ENCODE peak calls at places on chromosomes 1 and 21, in nine cellular contexts. V is T-cell; Y is fibroblast of pulmonary artery; P is AG10803; U is CD8-positive, alpha-beta memory T cell; L is cardiac fibroblast; X is NCI-H1417; J is stimulated activated naive B cell treated with anti-CD40 and anti-IgM and Interleukin-4, amounts not matched to agents 10 μg/mL and 1 μg/mL and 100 μg/mL, for 72 hours; K is NCI-H69. N is an unnamed sample.

GRCh38 chr1:52554756-52555155 is 1.9 kb upstream of the TUT4 start:
- DNase-seq in V (no peak), K (peak), U (no peak), J (no peak), P (peak), L (no peak), Y (peak), X (peak), N (no peak)

GRCh38 chr1:119590377-119590776 is 57.7 kb downstream of the ZNF697 start:
- DNase-seq in X (no peak), Y (no peak), K (no peak), J (no peak), L (no peak), V (no peak), P (no peak), U (no peak), N (no peak)

GRCh38 chr1:77970192-77970591 is 8.7 kb downstream of the FUBP1 start:
- DNase-seq in Y (no peak), P (peak), J (no peak), L (no peak), X (no peak), K (no peak), U (no peak), V (no peak), N (no peak)

GRCh38 chr1:85282424-85282823 is 6.0 kb upstream of the BCL10 start:
- DNase-seq in K (peak), V (no peak), Y (no peak), L (no peak), P (no peak), U (no peak), X (no peak), J (no peak), N (no peak)

GRCh38 chr21:46297311-46298082 is 11.4 kb downstream of the YBEY start:
- DNase-seq in K (peak), U (no peak), Y (peak), P (no peak), L (peak), V (no peak), X (no peak), J (no peak), N (no peak)

GRCh38 chr1:45522324-45523104 is 830 bp upstream of the PRDX1 start:
- DNase-seq in U (no peak), X (no peak), L (peak), K (peak), Y (no peak), P (peak), J (no peak), V (no peak), N (no peak)

GRCh38 chr21:37032877-37033471 is 26.5 kb downstream of the RIPPLY3 start:
- DNase-seq in P (peak), J (no peak), K (no peak), Y (peak), V (no peak), X (no peak), U (no peak), L (peak), N (no peak)

GRCh38 chr1:225849905-225850304 is 32.3 kb downstream of the TMEM63A start:
- DNase-seq in L (peak), K (no peak), Y (no peak), J (no peak), P (no peak), V (peak), U (peak), X (no peak), N (no peak)

GRCh38 chr1:244224487-244225430 is 173.7 kb downstream of the ZBTB18 start:
- DNase-seq in V (no peak), P (peak), J (no peak), K (no peak), X (no peak), U (no peak), L (peak), Y (peak), N (no peak)

GRCh38 chr21:26842976-26843911 is 2.0 kb downstream of the ADAMTS1 start:
- DNase-seq in J (no peak), X (no peak), U (no peak), P (peak), Y (peak), L (peak), V (no peak), K (peak), N (peak)

GRCh38 chr1:13661539-13661938 is 38.4 kb upstream of the PRDM2 start:
- DNase-seq in V (no peak), L (peak), K (no peak), Y (peak), X (no peak), U (no peak), J (no peak), P (peak), N (peak)

GRCh38 chr21:32412162-32412997 is at the start of gene EVA1C:
- DNase-seq in V (peak), X (no peak), P (no peak), J (no peak), Y (peak), L (peak), U (peak), K (peak), N (peak)

GRCh38 chr1:151062738-151063371 is 2.7 kb downstream of the MLLT11 start:
- DNase-seq in L (peak), Y (peak), V (no peak), X (no peak), P (peak), J (no peak), K (no peak), U (no peak), N (no peak)

GRCh38 chr1:14017531-14017961 is 317.6 kb downstream of the PRDM2 start:
- DNase-seq in L (no peak), V (no peak), K (peak), U (no peak), X (no peak), P (no peak), J (no peak), Y (no peak), N (no peak)

GRCh38 chr1:28110555-28110954 is 22.1 kb upstream of the EYA3 start:
- DNase-seq in L (no peak), X (no peak), P (no peak), J (no peak), Y (peak), K (no peak), V (no peak), U (no peak), N (no peak)

GRCh38 chr1:63143482-63143881 is 178.9 kb upstream of the FOXD3 start:
- DNase-seq in P (peak), K (no peak), J (no peak), L (no peak), Y (no peak), U (no peak), V (no peak), X (no peak), N (no peak)

GRCh38 chr1:175572932-175573871 is 170.2 kb downstream of the TNR start:
- DNase-seq in X (peak), K (peak), L (peak), J (no peak), Y (no peak), U (no peak), V (no peak), P (no peak), N (no peak)

GRCh38 chr1:35929730-35930592 is 944 bp upstream of the AGO3 start:
- DNase-seq in K (peak), P (peak), L (peak), J (peak), X (peak), Y (peak), V (peak), U (peak), N (no peak)

GRCh38 chr1:115595279-115596079 is 46.3 kb upstream of the VANGL1 start:
- DNase-seq in L (peak), P (peak), J (peak), V (no peak), X (peak), U (peak), K (peak), Y (peak), N (peak)

GRCh38 chr1:53899206-53899628 is 5.2 kb downstream of the DIO1 start:
- DNase-seq in U (no peak), X (no peak), K (peak), Y (peak), P (peak), V (no peak), J (no peak), L (peak), N (no peak)

GRCh38 chr1:70909262-70909817 is 138.3 kb downstream of the PTGER3 start:
- DNase-seq in X (no peak), V (no peak), L (no peak), Y (no peak), P (no peak), K (no peak), J (no peak), U (no peak), N (no peak)

GRCh38 chr1:186494832-186495271 is 33.9 kb upstream of the PDC start:
- DNase-seq in K (no peak), L (no peak), J (no peak), P (no peak), Y (no peak), U (no peak), X (no peak), V (no peak), N (no peak)

GRCh38 chr1:6121651-6122370 is 58.3 kb downstream of the CHD5 start:
- DNase-seq in L (no peak), Y (no peak), J (no peak), U (no peak), X (no peak), V (no peak), P (no peak), K (no peak), N (no peak)

GRCh38 chr1:160171978-160172377 is 18.4 kb upstream of the CASQ1 start:
- DNase-seq in X (no peak), V (no peak), L (no peak), J (no peak), Y (no peak), U (no peak), P (peak), K (no peak), N (no peak)

GRCh38 chr1:224433041-224433670 is 1.4 kb downstream of the WDR26 start:
- DNase-seq in X (no peak), V (no peak), J (no peak), P (peak), U (no peak), Y (peak), L (peak), K (peak), N (no peak)

GRCh38 chr1:19042675-19043578 is 86.5 kb upstream of the IFFO2 start:
- DNase-seq in U (no peak), Y (no peak), L (no peak), V (peak), X (no peak), J (no peak), P (no peak), K (no peak), N (no peak)

GRCh38 chr1:231844986-231845502 is 218.5 kb downstream of the DISC1 start:
- DNase-seq in X (no peak), L (no peak), J (no peak), K (no peak), U (no peak), P (peak), V (no peak), Y (no peak), N (no peak)

GRCh38 chr1:61741682-61742619 is at the start of gene PATJ:
- DNase-seq in U (peak), J (peak), X (peak), Y (peak), V (peak), K (peak), P (peak), L (peak), N (peak)

GRCh38 chr1:19130476-19130875 is 79.6 kb downstream of the UBR4 start:
- DNase-seq in L (no peak), K (no peak), J (no peak), U (no peak), X (no peak), P (no peak), Y (no peak), V (no peak), N (no peak)

GRCh38 chr21:39097335-39097861 is 85.9 kb downstream of the PSMG1 start:
- DNase-seq in V (no peak), L (no peak), Y (no peak), J (peak), K (no peak), X (no peak), U (no peak), P (no peak), N (no peak)